ENCODE peak calls at places on chromosomes 3 and 15, in nine cellular contexts. P is T-helper 9 cell; Y is A172; T is stimulated activated naive B cell treated with anti-CD40 and anti-IgM and Interleukin-4, amounts not matched to agents 10 μg/mL and 1 μg/mL and 100 μg/mL, for 72 hours; J is stimulated activated CD4-positive, alpha-beta T cell treated with anti-CD3 and anti-CD28 coated beads, Interleukin-1b, Interleukin-23, amount 100 ng/mL, for 48 hours; L is RCC 7860; X is LoVo; U is EL; D is left ventricle myocardium superior. C is an unnamed sample.

GRCh38 chr3:122245513-122246174 is 62.2 kb downstream of the CASR start:
- DNase-seq in P (no peak), Y (no peak), T (no peak), J (no peak), L (no peak), X (no peak), U (peak; percentile 70), D (no peak), C (peak; percentile 6)

GRCh38 chr3:169658311-169658931 is 5.1 kb downstream of the MECOM start:
- DNase-seq in P (no peak), Y (no peak), T (no peak), J (no peak), L (no peak), X (no peak), U (no peak), D (peak; percentile 28), C (no peak)

GRCh38 chr15:57237282-57237642 is 139.0 kb upstream of the CGNL1 start:
- DNase-seq in P (no peak), Y (no peak), T (no peak), J (no peak), L (no peak), X (no peak), U (no peak), D (no peak), C (no peak)

GRCh38 chr3:73351423-73352071 is 273.2 kb downstream of the PDZRN3 start:
- DNase-seq in P (no peak), Y (no peak), T (no peak), J (no peak), L (no peak), X (no peak), U (no peak), D (peak; percentile 64), C (no peak)

GRCh38 chr15:73604477-73604876 is 28.7 kb downstream of the NPTN start:
- DNase-seq in P (no peak), Y (no peak), T (no peak), J (no peak), L (no peak), X (no peak), U (no peak), D (no peak), C (no peak)

GRCh38 chr3:178949896-178950295 is 121.7 kb downstream of the ZMAT3 start:
- DNase-seq in P (no peak), Y (no peak), T (no peak), J (no peak), L (no peak), X (no peak), U (no peak), D (no peak), C (no peak)

GRCh38 chr3:18111702-18112311 is 313.3 kb downstream of the SATB1 start:
- DNase-seq in P (no peak), Y (peak; percentile 68), T (no peak), J (no peak), L (no peak), X (peak; percentile 50), U (peak; percentile 56), D (peak; percentile 25), C (no peak)

GRCh38 chr3:12308517-12308916 is 19.6 kb downstream of the PPARG start:
- DNase-seq in P (no peak), Y (peak; percentile 92), T (no peak), J (no peak), L (peak; percentile 91), X (peak; percentile 89), U (peak; percentile 93), D (no peak), C (peak; percentile 72)

GRCh38 chr3:130814691-130815472 is 68.3 kb upstream of the PIK3R4 start:
- DNase-seq in P (no peak), Y (no peak), T (no peak), J (no peak), L (no peak), X (no peak), U (no peak), D (no peak), C (no peak)

GRCh38 chr3:60774617-60775016 is 476.6 kb downstream of the FHIT start:
- DNase-seq in P (no peak), Y (no peak), T (no peak), J (no peak), L (no peak), X (no peak), U (no peak), D (no peak), C (no peak)

GRCh38 chr3:130783629-130784028 is 37.0 kb upstream of the PIK3R4 start:
- DNase-seq in P (no peak), Y (peak; percentile 47), T (no peak), J (no peak), L (no peak), X (no peak), U (no peak), D (no peak), C (no peak)

GRCh38 chr15:71526061-71526460 is 284.3 kb upstream of the NR2E3 start:
- DNase-seq in P (no peak), Y (peak; percentile 26), T (no peak), J (no peak), L (no peak), X (no peak), U (peak; percentile 45), D (no peak), C (peak; percentile 49)

GRCh38 chr3:50268703-50269451 is at the start of gene SEMA3B:
- DNase-seq in P (no peak), Y (peak; percentile 82), T (no peak), J (no peak), L (peak; percentile 58), X (peak; percentile 93), U (peak; percentile 89), D (peak; percentile 68), C (peak; percentile 72)

GRCh38 chr15:78763796-78764241 is 47.4 kb downstream of the ADAMTS7 start:
- DNase-seq in P (no peak), Y (no peak), T (no peak), J (no peak), L (no peak), X (no peak), U (no peak), D (peak; percentile 30), C (no peak)

GRCh38 chr15:54820811-54821210 is 375.9 kb downstream of the RSL24D1 start:
- DNase-seq in P (no peak), Y (no peak), T (no peak), J (no peak), L (no peak), X (no peak), U (no peak), D (no peak), C (no peak)

C was measured in kidney glomerular epithelial cell.